ENCODE peak calls at places on chromosomes 16 and 17, in four cellular contexts. One of them, this sample, is unnamed.

GRCh38 chr16:47713225-47713595 is 252.1 kb downstream of the PHKB start:
- DNase-seq in esophagus squamous epithelium: no peak
- DNase-seq in sigmoid colon: no peak
- DNase-seq in neural progenitor cell: no peak
- DNase-seq in this sample: peak; percentile 87

GRCh38 chr17:80596760-80597608 is 52.3 kb downstream of the RPTOR start:
- DNase-seq in esophagus squamous epithelium: no peak
- DNase-seq in sigmoid colon: no peak
- DNase-seq in neural progenitor cell: no peak
- DNase-seq in this sample: no peak

GRCh38 chr16:71723537-71724319 is 773 bp downstream of the PHLPP2 start:
- DNase-seq in esophagus squamous epithelium: no peak
- DNase-seq in sigmoid colon: peak; percentile 87
- DNase-seq in neural progenitor cell: peak; percentile 95
- DNase-seq in this sample: peak; percentile 85

GRCh38 chr17:78131172-78132085 is 858 bp downstream of the TMC8 start:
- DNase-seq in esophagus squamous epithelium: no peak
- DNase-seq in sigmoid colon: no peak
- DNase-seq in neural progenitor cell: peak; percentile 42
- DNase-seq in this sample: no peak

GRCh38 chr16:61946019-61946418 is 90.2 kb downstream of the CDH8 start:
- DNase-seq in esophagus squamous epithelium: no peak
- DNase-seq in sigmoid colon: no peak
- DNase-seq in neural progenitor cell: no peak
- DNase-seq in this sample: no peak

GRCh38 chr16:85606920-85607319 is 6.2 kb upstream of the GSE1 start:
- DNase-seq in esophagus squamous epithelium: no peak
- DNase-seq in sigmoid colon: no peak
- DNase-seq in neural progenitor cell: no peak
- DNase-seq in this sample: no peak

GRCh38 chr17:80625627-80626026 is 81.0 kb downstream of the RPTOR start:
- DNase-seq in esophagus squamous epithelium: no peak
- DNase-seq in sigmoid colon: no peak
- DNase-seq in neural progenitor cell: no peak
- DNase-seq in this sample: no peak

GRCh38 chr16:7016986-7017385 is 315.7 kb upstream of the RBFOX1 start:
- DNase-seq in esophagus squamous epithelium: no peak
- DNase-seq in sigmoid colon: no peak
- DNase-seq in neural progenitor cell: no peak
- DNase-seq in this sample: no peak

GRCh38 chr16:8878523-8878911 is 3.6 kb upstream of the LITAFD start:
- DNase-seq in esophagus squamous epithelium: no peak
- DNase-seq in sigmoid colon: no peak
- DNase-seq in neural progenitor cell: no peak
- DNase-seq in this sample: peak; percentile 85

GRCh38 chr17:80694992-80695912 is 150.6 kb downstream of the RPTOR start:
- DNase-seq in esophagus squamous epithelium: no peak
- DNase-seq in sigmoid colon: no peak
- DNase-seq in neural progenitor cell: no peak
- DNase-seq in this sample: no peak

GRCh38 chr17:66260688-66261087 is 31.5 kb upstream of the APOH start:
- DNase-seq in esophagus squamous epithelium: no peak
- DNase-seq in sigmoid colon: no peak
- DNase-seq in neural progenitor cell: no peak
- DNase-seq in this sample: no peak

GRCh38 chr16:14509675-14510132 is 120.4 kb downstream of the PARN start:
- DNase-seq in esophagus squamous epithelium: no peak
- DNase-seq in sigmoid colon: no peak
- DNase-seq in neural progenitor cell: peak; percentile 50
- DNase-seq in this sample: no peak

GRCh38 chr17:44014437-44015172 is at the start of gene TMEM101:
- DNase-seq in esophagus squamous epithelium: peak; percentile 42
- DNase-seq in sigmoid colon: peak; percentile 96
- DNase-seq in neural progenitor cell: peak; percentile 95
- DNase-seq in this sample: peak; percentile 88

GRCh38 chr17:44012874-44013273 is 1.9 kb downstream of the TMEM101 start:
- DNase-seq in esophagus squamous epithelium: no peak
- DNase-seq in sigmoid colon: no peak
- DNase-seq in neural progenitor cell: no peak
- DNase-seq in this sample: no peak

GRCh38 chr17:44012391-44012790 is 2.4 kb downstream of the TMEM101 start:
- DNase-seq in esophagus squamous epithelium: no peak
- DNase-seq in sigmoid colon: no peak
- DNase-seq in neural progenitor cell: no peak
- DNase-seq in this sample: no peak

GRCh38 chr17:44011876-44012275 is 2.9 kb downstream of the TMEM101 start:
- DNase-seq in esophagus squamous epithelium: no peak
- DNase-seq in sigmoid colon: no peak
- DNase-seq in neural progenitor cell: no peak
- DNase-seq in this sample: no peak

DNA sequence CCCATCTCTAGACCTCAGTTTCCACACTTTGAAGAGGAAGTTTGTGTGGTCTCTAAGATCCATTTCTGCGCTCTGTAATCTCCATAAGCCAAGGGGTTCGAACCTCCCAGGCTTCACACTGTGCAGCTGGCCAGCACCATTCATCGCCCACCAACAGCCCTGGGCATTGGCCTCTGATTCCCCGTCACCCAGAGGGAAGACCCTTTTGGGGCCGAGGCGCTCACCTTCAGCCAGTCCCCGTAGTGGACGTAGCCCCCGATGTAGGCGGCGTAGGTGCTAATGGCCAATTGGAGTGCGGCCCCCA is 678 bp downstream of the TMEM101 start:
- DNase-seq in esophagus squamous epithelium: no peak
- DNase-seq in sigmoid colon: no peak
- DNase-seq in neural progenitor cell: no peak
- DNase-seq in this sample: no peak
- H3K27ac ChIP-seq in esophagus squamous epithelium: peak overlapping the region; percentile 80
- H3K27ac ChIP-seq in sigmoid colon: peak overlapping the region; percentile 79
- H3K27ac ChIP-seq in neural progenitor cell: no peak overlapping the region
- H3K27ac ChIP-seq in this sample: peak overlapping the region; percentile 43

GRCh38 chr17:4944554-4945175 is 3.7 kb downstream of the PFN1 start:
- DNase-seq in esophagus squamous epithelium: no peak
- DNase-seq in sigmoid colon: no peak
- DNase-seq in neural progenitor cell: no peak
- DNase-seq in this sample: no peak
- H3K4me3 ChIP-seq in esophagus squamous epithelium: peak overlapping the region; percentile 91
- H3K4me3 ChIP-seq in sigmoid colon: peak overlapping the region; percentile 96
- H3K4me3 ChIP-seq in neural progenitor cell: no peak overlapping the region
- H3K4me3 ChIP-seq in this sample: no peak overlapping the region

DNA sequence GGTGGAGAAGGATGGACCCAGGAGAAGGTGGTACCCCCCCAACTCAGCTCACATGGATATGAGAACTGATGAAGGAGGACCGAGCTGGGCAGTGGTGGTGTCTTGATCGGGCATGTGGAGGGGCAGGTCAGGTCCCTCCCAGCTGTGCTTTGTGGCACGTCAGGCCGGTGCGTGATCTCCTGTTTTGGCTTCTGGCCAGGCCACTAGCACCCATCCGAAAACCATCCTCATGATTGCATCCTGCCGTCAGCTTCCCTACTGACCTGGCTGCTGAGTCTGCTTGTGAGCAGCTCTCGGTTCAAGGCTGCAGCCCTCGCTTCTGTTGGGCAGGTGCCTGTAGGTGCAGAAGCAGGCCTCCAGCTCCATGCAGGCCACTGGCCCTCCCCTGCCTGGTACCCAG is 53.1 kb downstream of the PLD6 start:
- DNase-seq in esophagus squamous epithelium: no peak
- DNase-seq in sigmoid colon: no peak
- DNase-seq in neural progenitor cell: no peak
- DNase-seq in this sample: no peak
- H3K4me1 ChIP-seq in esophagus squamous epithelium: peaks cover 10% of the 10 kb centered on the region
- H3K4me1 ChIP-seq in sigmoid colon: peaks cover 26% of the 10 kb centered on the region
- H3K4me1 ChIP-seq in neural progenitor cell: no peaks in the 10 kb centered on the region
- H3K4me1 ChIP-seq in this sample: peaks cover 69% of the 10 kb centered on the region

GRCh38 chr17:75044716-75045115 is 2.1 kb downstream of the ATP5PD start:
- DNase-seq in esophagus squamous epithelium: no peak
- DNase-seq in sigmoid colon: peak; percentile 6
- DNase-seq in neural progenitor cell: no peak
- DNase-seq in this sample: no peak
- H3K27ac ChIP-seq in esophagus squamous epithelium: no peak overlapping the region
- H3K27ac ChIP-seq in sigmoid colon: no peak overlapping the region
- H3K27ac ChIP-seq in neural progenitor cell: no peak overlapping the region
- H3K27ac ChIP-seq in this sample: no peak overlapping the region

GRCh38 chr17:49994085-49995054 is 654 bp downstream of the DLX3 start:
- DNase-seq in esophagus squamous epithelium: no peak
- DNase-seq in sigmoid colon: no peak
- DNase-seq in neural progenitor cell: peak; percentile 53
- DNase-seq in this sample: no peak
- H3K4me3 ChIP-seq in esophagus squamous epithelium: peak overlapping the region; percentile 59
- H3K4me3 ChIP-seq in sigmoid colon: peak overlapping the region; percentile 46
- H3K4me3 ChIP-seq in neural progenitor cell: peak overlapping the region; percentile 56
- H3K4me3 ChIP-seq in this sample: no peak overlapping the region

GRCh38 chr16:17603614-17604013 is 132.9 kb upstream of the XYLT1 start:
- DNase-seq in esophagus squamous epithelium: no peak
- DNase-seq in sigmoid colon: no peak
- DNase-seq in neural progenitor cell: no peak
- DNase-seq in this sample: no peak
- H3K4me1 ChIP-seq in esophagus squamous epithelium: no peaks in the 10 kb centered on the region
- H3K4me1 ChIP-seq in sigmoid colon: no peaks in the 10 kb centered on the region
- H3K4me1 ChIP-seq in neural progenitor cell: no peaks in the 10 kb centered on the region
- H3K4me1 ChIP-seq in this sample: no peaks in the 10 kb centered on the region

GRCh38 chr16:3010510-3010909 is 2.2 kb upstream of the CLDN9 start:
- DNase-seq in esophagus squamous epithelium: no peak
- DNase-seq in sigmoid colon: no peak
- DNase-seq in neural progenitor cell: no peak
- DNase-seq in this sample: no peak

GRCh38 chr16:3007059-3007956 is 5.4 kb upstream of the CLDN9 start:
- DNase-seq in esophagus squamous epithelium: no peak
- DNase-seq in sigmoid colon: no peak
- DNase-seq in neural progenitor cell: no peak
- DNase-seq in this sample: no peak

GRCh38 chr16:3007957-3008748 is 4.6 kb upstream of the CLDN9 start:
- DNase-seq in esophagus squamous epithelium: no peak
- DNase-seq in sigmoid colon: no peak
- DNase-seq in neural progenitor cell: peak; percentile 59
- DNase-seq in this sample: no peak

GRCh38 chr16:3009568-3010390 is 2.9 kb upstream of the CLDN9 start:
- DNase-seq in esophagus squamous epithelium: no peak
- DNase-seq in sigmoid colon: no peak
- DNase-seq in neural progenitor cell: peak; percentile 73
- DNase-seq in this sample: no peak

GRCh38 chr16:3008749-3009088 is 4.0 kb upstream of the CLDN9 start:
- DNase-seq in esophagus squamous epithelium: no peak
- DNase-seq in sigmoid colon: no peak
- DNase-seq in neural progenitor cell: no peak
- DNase-seq in this sample: no peak
- H3K27ac ChIP-seq in esophagus squamous epithelium: no peak overlapping the region
- H3K27ac ChIP-seq in sigmoid colon: no peak overlapping the region
- H3K27ac ChIP-seq in neural progenitor cell: no peak overlapping the region
- H3K27ac ChIP-seq in this sample: no peak overlapping the region

This sample was measured in SJSA1.